ENCODE peak calls at places on chromosomes 2 and 18, in five cellular contexts. One of them, this sample, is unnamed.
A peak's percentile ranks its signal among the peaks of the same experiment; 100 is the strongest.

GRCh38 chr2:60589093-60589492 is 35.6 kb upstream of the BCL11A start:
- DNase-seq in K562: no peak
- DNase-seq in A549: no peak
- DNase-seq in H1: no peak
- DNase-seq in GM12878: no peak
- DNase-seq in this sample: no peak

GRCh38 chr2:20452551-20452950 is 5.7 kb downstream of the RHOB start:
- DNase-seq in K562: no peak
- DNase-seq in H1: no peak
- DNase-seq in A549: peak; percentile 61
- DNase-seq in GM12878: no peak
- DNase-seq in this sample: peak; percentile 65

GRCh38 chr2:58156780-58157179 is 84.3 kb downstream of the FANCL start:
- DNase-seq in A549: no peak
- DNase-seq in K562: no peak
- DNase-seq in GM12878: no peak
- DNase-seq in H1: no peak
- DNase-seq in this sample: no peak

GRCh38 chr2:223633656-223634055 is 31.5 kb upstream of the SCG2 start:
- DNase-seq in H1: no peak
- DNase-seq in K562: no peak
- DNase-seq in GM12878: no peak
- DNase-seq in A549: no peak
- DNase-seq in this sample: no peak

GRCh38 chr2:11764359-11764758 is 17.9 kb downstream of the LPIN1 start:
- DNase-seq in A549: no peak
- DNase-seq in K562: no peak
- DNase-seq in GM12878: no peak
- DNase-seq in H1: no peak
- DNase-seq in this sample: no peak

GRCh38 chr2:117199511-117199910 is 615.0 kb upstream of the DDX18 start:
- DNase-seq in GM12878: no peak
- DNase-seq in K562: no peak
- DNase-seq in A549: no peak
- DNase-seq in H1: no peak
- DNase-seq in this sample: no peak

GRCh38 chr2:101759162-101759561 is 61.7 kb downstream of the MAP4K4 start:
- DNase-seq in GM12878: no peak
- DNase-seq in A549: peak; percentile 81
- DNase-seq in H1: no peak
- DNase-seq in K562: no peak
- DNase-seq in this sample: no peak

GRCh38 chr2:156486175-156486574 is 50.0 kb downstream of the GPD2 start:
- DNase-seq in K562: no peak
- DNase-seq in H1: no peak
- DNase-seq in A549: peak; percentile 10
- DNase-seq in GM12878: no peak
- DNase-seq in this sample: no peak

GRCh38 chr2:73908689-73909652 is 16.2 kb downstream of the ACTG2 start:
- DNase-seq in GM12878: no peak
- DNase-seq in A549: no peak
- DNase-seq in H1: no peak
- DNase-seq in K562: no peak
- DNase-seq in this sample: no peak

GRCh38 chr2:15974203-15974452 is 33.8 kb downstream of the MYCN start:
- DNase-seq in GM12878: no peak
- DNase-seq in K562: no peak
- DNase-seq in A549: no peak
- DNase-seq in H1: no peak
- DNase-seq in this sample: no peak

GRCh38 chr2:71250945-71251344 is 24.0 kb upstream of the PAIP2B start:
- DNase-seq in K562: no peak
- DNase-seq in H1: no peak
- DNase-seq in A549: no peak
- DNase-seq in GM12878: no peak
- DNase-seq in this sample: no peak

GRCh38 chr18:48800877-48801727 is 149.7 kb downstream of the SMAD7 start:
- DNase-seq in K562: no peak
- DNase-seq in GM12878: peak; percentile 89
- DNase-seq in H1: no peak
- DNase-seq in A549: no peak
- DNase-seq in this sample: no peak

GRCh38 chr2:75482398-75482797 is 78.3 kb downstream of the EVA1A start:
- DNase-seq in GM12878: no peak
- DNase-seq in K562: no peak
- DNase-seq in H1: no peak
- DNase-seq in A549: no peak
- DNase-seq in this sample: no peak

GRCh38 chr2:43133708-43134570 is 92.5 kb downstream of the ZFP36L2 start:
- DNase-seq in K562: no peak
- DNase-seq in H1: no peak
- DNase-seq in GM12878: no peak
- DNase-seq in A549: no peak
- DNase-seq in this sample: no peak

GRCh38 chr2:193476171-193476800 is 1281.6 kb upstream of the TMEFF2 start:
- DNase-seq in GM12878: no peak
- DNase-seq in H1: no peak
- DNase-seq in K562: no peak
- DNase-seq in A549: no peak
- DNase-seq in this sample: peak; percentile 16

GRCh38 chr2:71892896-71893295 is 254.8 kb downstream of the CYP26B1 start:
- DNase-seq in H1: no peak
- DNase-seq in K562: no peak
- DNase-seq in A549: no peak
- DNase-seq in GM12878: no peak
- DNase-seq in this sample: no peak

GRCh38 chr2:167729911-167730310 is 517.5 kb downstream of the STK39 start:
- DNase-seq in H1: no peak
- DNase-seq in K562: no peak
- DNase-seq in GM12878: no peak
- DNase-seq in A549: no peak
- DNase-seq in this sample: no peak

GRCh38 chr18:25099838-25100393 is 252.1 kb downstream of the ZNF521 start:
- DNase-seq in GM12878: no peak
- DNase-seq in A549: no peak
- DNase-seq in H1: no peak
- DNase-seq in K562: no peak
- DNase-seq in this sample: no peak

GRCh38 chr2:46337208-46337994 is 40.2 kb downstream of the EPAS1 start:
- DNase-seq in K562: no peak
- DNase-seq in A549: no peak
- DNase-seq in H1: no peak
- DNase-seq in GM12878: no peak
- DNase-seq in this sample: no peak

GRCh38 chr2:107362973-107363372 is 463.7 kb upstream of the RGPD4 start:
- DNase-seq in A549: no peak
- DNase-seq in H1: no peak
- DNase-seq in K562: no peak
- DNase-seq in GM12878: no peak
- DNase-seq in this sample: no peak

GRCh38 chr18:32670727-32671126 is 102.1 kb downstream of the KLHL14 start:
- DNase-seq in H1: no peak
- DNase-seq in A549: no peak
- DNase-seq in GM12878: no peak
- DNase-seq in K562: no peak
- DNase-seq in this sample: no peak

GRCh38 chr2:38037325-38037724 is 38.6 kb downstream of the CYP1B1 start:
- DNase-seq in K562: no peak
- DNase-seq in GM12878: no peak
- DNase-seq in H1: no peak
- DNase-seq in A549: no peak
- DNase-seq in this sample: no peak

GRCh38 chr18:8750954-8751415 is 45.6 kb downstream of the MTCL1 start:
- DNase-seq in K562: no peak
- DNase-seq in GM12878: no peak
- DNase-seq in A549: peak; percentile 29
- DNase-seq in H1: no peak
- DNase-seq in this sample: no peak

GRCh38 chr18:37362158-37362890 is 203.3 kb downstream of the CELF4 start:
- DNase-seq in A549: no peak
- DNase-seq in GM12878: no peak
- DNase-seq in H1: peak; percentile 70
- DNase-seq in K562: no peak
- DNase-seq in this sample: peak; percentile 13

GRCh38 chr2:61178603-61179545 is 16.9 kb downstream of the C2orf74 start:
- DNase-seq in GM12878: no peak
- DNase-seq in A549: no peak
- DNase-seq in K562: no peak
- DNase-seq in H1: no peak
- DNase-seq in this sample: no peak

GRCh38 chr2:236769981-236770671 is 200.5 kb downstream of the ACKR3 start:
- DNase-seq in H1: peak; percentile 33
- DNase-seq in K562: no peak
- DNase-seq in GM12878: no peak
- DNase-seq in A549: peak; percentile 87
- DNase-seq in this sample: no peak

GRCh38 chr2:203463176-203463797 is 71.8 kb downstream of the RAPH1 start:
- DNase-seq in H1: no peak
- DNase-seq in K562: no peak
- DNase-seq in GM12878: no peak
- DNase-seq in A549: no peak
- DNase-seq in this sample: no peak

GRCh38 chr2:203461736-203462135 is 73.4 kb downstream of the RAPH1 start:
- DNase-seq in A549: no peak
- DNase-seq in GM12878: no peak
- DNase-seq in K562: no peak
- DNase-seq in H1: no peak
- DNase-seq in this sample: no peak

DNA sequence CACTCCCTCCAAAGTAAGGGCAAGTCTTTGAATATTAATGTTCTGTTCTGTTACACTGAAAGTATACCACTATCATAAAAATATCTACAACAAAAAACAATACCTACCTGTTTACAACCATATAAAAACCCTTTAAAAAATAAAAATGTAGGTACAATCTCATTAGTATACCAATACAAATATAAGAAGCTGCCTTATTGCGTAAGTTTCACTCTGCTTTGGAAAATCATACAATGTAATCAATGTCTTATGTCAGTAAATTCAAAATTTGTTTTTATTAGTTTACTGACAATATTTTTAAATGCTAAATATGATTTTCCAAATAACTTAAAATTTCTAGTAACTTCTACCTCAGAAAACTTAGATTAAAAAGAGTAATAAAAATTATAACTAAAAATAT is 72.8 kb downstream of the RAPH1 start:
- DNase-seq in A549: no peak
- DNase-seq in H1: no peak
- DNase-seq in K562: no peak
- DNase-seq in GM12878: no peak
- DNase-seq in this sample: no peak
- TF ChIP-seq HDAC2 in A549: no peak
- TF ChIP-seq HDAC2 in H1: no peak
- TF ChIP-seq HDAC2 in K562: no peak
- TF ChIP-seq HDAC2 in GM12878: no peak
- TF ChIP-seq HDAC2 in this sample: no peak

DNA sequence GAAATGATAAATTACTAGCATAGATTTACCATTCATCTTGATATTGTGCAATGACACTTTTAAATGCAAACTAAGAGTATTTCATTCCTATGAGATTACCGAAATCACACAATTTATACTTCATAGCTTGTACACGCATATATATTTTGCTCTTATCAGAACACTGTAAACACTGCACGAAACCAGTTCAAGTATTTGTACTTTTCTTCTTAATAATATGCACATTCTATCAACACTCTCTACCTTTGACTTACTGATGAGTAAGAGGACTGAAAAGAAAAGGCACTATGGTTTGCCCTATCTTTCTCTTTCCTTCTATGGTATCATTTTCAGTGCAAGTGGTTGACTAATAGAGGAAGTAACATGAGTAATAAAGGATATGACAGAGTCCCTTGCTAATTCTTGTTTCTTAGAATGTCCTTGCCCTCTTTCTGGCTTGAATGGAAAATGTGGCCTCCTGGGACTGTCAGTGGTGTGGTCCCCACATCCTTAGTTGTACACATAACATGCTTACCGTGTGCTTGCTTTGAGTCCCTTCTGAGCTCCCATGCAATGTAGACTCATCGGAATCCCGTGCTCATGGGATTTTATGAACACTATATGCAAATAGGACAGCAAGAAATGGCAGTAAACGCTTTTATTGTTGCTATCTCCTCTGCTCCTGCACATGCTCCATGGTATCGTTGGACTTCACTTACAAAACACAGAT is 363.5 kb upstream of the TNP1 start:
- DNase-seq in K562: no peak
- DNase-seq in GM12878: peak; percentile 93
- DNase-seq in H1: no peak
- DNase-seq in A549: peak; percentile 52
- DNase-seq in this sample: no peak
- TF ChIP-seq HDAC2 in K562: no peak
- TF ChIP-seq HDAC2 in GM12878: no peak
- TF ChIP-seq HDAC2 in H1: no peak
- TF ChIP-seq HDAC2 in A549: no peak
- TF ChIP-seq HDAC2 in this sample: no peak

DNA sequence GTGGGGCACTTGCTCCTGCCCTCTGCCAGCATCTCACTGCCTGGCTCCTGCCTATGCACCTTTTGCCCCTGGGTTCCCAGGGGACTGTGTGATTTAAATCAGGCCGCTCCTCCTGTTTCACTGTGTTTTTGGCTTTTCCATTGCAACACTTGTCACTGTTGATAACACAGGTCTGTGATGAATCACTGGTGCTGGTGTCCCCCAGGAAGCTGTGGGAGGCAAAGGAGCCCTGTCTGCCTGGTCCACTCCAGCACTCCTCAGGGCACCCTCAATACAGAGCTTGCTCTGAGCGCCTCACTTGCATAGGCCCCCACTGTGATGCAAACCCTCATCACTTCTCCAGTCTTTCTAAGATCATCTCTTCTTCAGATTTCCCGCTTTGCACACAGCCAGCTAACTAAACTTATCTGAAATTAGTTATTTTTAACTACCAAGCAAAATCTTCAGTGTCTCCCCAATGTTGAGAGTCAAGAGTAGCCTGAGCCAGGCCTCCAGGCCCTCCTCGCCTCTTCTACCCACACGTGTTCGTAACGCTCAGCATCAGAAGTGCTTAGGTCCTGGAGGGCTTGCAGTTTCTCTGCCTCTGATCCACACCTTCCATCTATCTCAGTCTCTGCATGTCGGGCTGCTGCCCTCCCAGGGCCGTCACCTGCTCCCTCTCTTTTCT is 2.8 kb downstream of the TMEM18 start:
- DNase-seq in H1: no peak
- DNase-seq in GM12878: no peak
- DNase-seq in A549: no peak
- DNase-seq in K562: no peak
- DNase-seq in this sample: no peak
- TF ChIP-seq HDAC2 in H1: no peak
- TF ChIP-seq HDAC2 in GM12878: no peak
- TF ChIP-seq HDAC2 in A549: no peak
- TF ChIP-seq HDAC2 in K562: no peak
- TF ChIP-seq HDAC2 in this sample: no peak

DNA sequence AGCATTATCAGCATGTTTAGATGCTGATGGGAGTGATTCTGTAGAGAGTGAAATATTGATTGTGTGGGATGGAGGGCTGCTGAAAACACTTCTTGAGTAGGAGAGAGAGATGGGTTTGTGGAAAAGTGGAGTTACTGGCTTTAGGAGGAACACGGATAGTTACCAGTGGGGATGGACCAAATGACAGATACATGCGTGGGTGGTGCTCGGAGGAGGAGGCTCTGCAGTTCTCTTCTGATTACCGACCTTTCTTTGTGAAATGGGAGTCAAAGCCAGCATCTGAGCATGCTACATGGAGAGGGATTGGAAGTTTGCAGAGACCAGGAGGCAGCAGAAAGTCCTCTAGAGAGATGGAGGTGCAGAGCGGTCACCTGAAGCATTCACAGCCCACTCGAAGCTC is 26.3 kb downstream of the RNF144A start:
- DNase-seq in H1: no peak
- DNase-seq in K562: no peak
- DNase-seq in GM12878: no peak
- DNase-seq in A549: no peak
- DNase-seq in this sample: no peak
- TF ChIP-seq HDAC2 in H1: no peak
- TF ChIP-seq HDAC2 in K562: no peak
- TF ChIP-seq HDAC2 in GM12878: no peak
- TF ChIP-seq HDAC2 in A549: no peak
- TF ChIP-seq HDAC2 in this sample: no peak

This sample was measured in HepG2.